ENCODE peak calls at places on chromosomes 1 and 21, in ten cellular contexts. K, F, Z, R, U, S, L, W, P and H are unnamed samples.

GRCh38 chr1:18320051-18320450 is 160.7 kb upstream of the KLHDC7A start:
- DNase-seq in K (no peak), F (no peak), Z (no peak), R (no peak), U (no peak), S (no peak), L (no peak), W (no peak), P (no peak), H (no peak)

GRCh38 chr1:161068306-161069200 is 1.1 kb downstream of the ARHGAP30 start:
- DNase-seq in K (peak), F (no peak), Z (peak), R (no peak), U (peak), S (no peak), L (peak), W (no peak), P (peak), H (peak)

GRCh38 chr1:55369474-55369873 is 154.3 kb upstream of the USP24 start:
- DNase-seq in K (no peak), F (no peak), Z (no peak), R (peak), U (no peak), S (peak), L (no peak), W (no peak), P (no peak), H (no peak)

GRCh38 chr1:225477296-225477911 is 49.6 kb upstream of the LBR start:
- DNase-seq in K (no peak), F (no peak), Z (no peak), R (no peak), U (no peak), S (no peak), L (no peak), W (no peak), P (no peak), H (no peak)

GRCh38 chr1:163320891-163321290 is 863 bp upstream of the NUF2 start:
- DNase-seq in K (no peak), F (peak), Z (no peak), R (no peak), U (no peak), S (no peak), L (peak), W (no peak), P (no peak), H (no peak)

GRCh38 chr1:183058835-183059234 is 35.6 kb downstream of the LAMC1 start:
- DNase-seq in K (no peak), F (no peak), Z (no peak), R (no peak), U (no peak), S (peak), L (no peak), W (no peak), P (no peak), H (no peak)

GRCh38 chr21:33434770-33435360 is 31.7 kb downstream of the IFNGR2 start:
- DNase-seq in K (no peak), F (no peak), Z (no peak), R (peak), U (no peak), S (peak), L (no peak), W (peak), P (peak), H (no peak)

GRCh38 chr1:222263791-222264190 is 284.1 kb downstream of the HHIPL2 start:
- DNase-seq in K (no peak), F (no peak), Z (no peak), R (no peak), U (no peak), S (no peak), L (no peak), W (no peak), P (no peak), H (no peak)

GRCh38 chr1:65079941-65080340 is 68.1 kb upstream of the AK4 start:
- DNase-seq in K (no peak), F (no peak), Z (no peak), R (no peak), U (no peak), S (peak), L (no peak), W (no peak), P (no peak), H (no peak)

GRCh38 chr1:1144843-1145546 is 28.7 kb upstream of the TTLL10 start:
- DNase-seq in K (no peak), F (no peak), Z (no peak), R (no peak), U (no peak), S (no peak), L (no peak), W (no peak), P (no peak), H (no peak)

GRCh38 chr1:234627009-234627950 is 17.3 kb upstream of the IRF2BP2 start:
- DNase-seq in K (no peak), F (no peak), Z (no peak), R (no peak), U (no peak), S (no peak), L (no peak), W (no peak), P (no peak), H (no peak)

GRCh38 chr1:44609412-44609767 is 64.9 kb downstream of the TMEM53 start:
- DNase-seq in K (no peak), F (peak), Z (peak), R (no peak), U (peak), S (peak), L (peak), W (no peak), P (no peak), H (no peak)

GRCh38 chr1:183905497-183905896 is 100.6 kb downstream of the RGL1 start:
- DNase-seq in K (no peak), F (no peak), Z (no peak), R (no peak), U (no peak), S (no peak), L (no peak), W (no peak), P (no peak), H (no peak)

GRCh38 chr1:26161408-26162219 is 2.7 kb downstream of the FAM110D start:
- DNase-seq in K (no peak), F (peak), Z (peak), R (no peak), U (peak), S (no peak), L (peak), W (no peak), P (no peak), H (no peak)

GRCh38 chr1:200895448-200895799 is 724 bp downstream of the INAVA start:
- DNase-seq in K (no peak), F (no peak), Z (no peak), R (no peak), U (no peak), S (no peak), L (no peak), W (no peak), P (no peak), H (no peak)

GRCh38 chr1:220776725-220777326 is 9.9 kb upstream of the MTARC1 start:
- DNase-seq in K (peak), F (peak), Z (peak), R (peak), U (peak), S (peak), L (peak), W (no peak), P (peak), H (peak)

GRCh38 chr1:115564201-115564600 is 77.6 kb upstream of the VANGL1 start:
- DNase-seq in K (no peak), F (peak), Z (no peak), R (no peak), U (no peak), S (no peak), L (peak), W (no peak), P (no peak), H (no peak)

GRCh38 chr1:201721131-201722049 is 107.6 kb upstream of the IPO9 start:
- DNase-seq in K (no peak), F (no peak), Z (no peak), R (no peak), U (no peak), S (peak), L (no peak), W (no peak), P (no peak), H (no peak)

GRCh38 chr1:36096500-36097412 is 8.1 kb downstream of the ADPRS start:
- DNase-seq in K (no peak), F (peak), Z (no peak), R (no peak), U (no peak), S (no peak), L (peak), W (no peak), P (no peak), H (no peak)

GRCh38 chr1:59163268-59164092 is 133.4 kb upstream of the FGGY start:
- DNase-seq in K (no peak), F (no peak), Z (no peak), R (no peak), U (no peak), S (peak), L (no peak), W (no peak), P (no peak), H (no peak)

GRCh38 chr1:29689372-29690030 is 453.2 kb downstream of the PTPRU start:
- DNase-seq in K (no peak), F (no peak), Z (peak), R (no peak), U (no peak), S (no peak), L (peak), W (no peak), P (no peak), H (no peak)

GRCh38 chr21:35217504-35218060 is 168.5 kb upstream of the RUNX1 start:
- DNase-seq in K (no peak), F (no peak), Z (no peak), R (peak), U (no peak), S (peak), L (peak), W (peak), P (no peak), H (no peak)

GRCh38 chr1:153566414-153567371 is 1.0 kb upstream of the S100A2 start:
- DNase-seq in K (peak), F (peak), Z (peak), R (peak), U (no peak), S (peak), L (peak), W (peak), P (no peak), H (peak)

GRCh38 chr1:117366982-117367768 is at the start of gene MAN1A2:
- DNase-seq in K (peak), F (peak), Z (peak), R (peak), U (peak), S (peak), L (peak), W (no peak), P (peak), H (peak)

GRCh38 chr21:14244911-14245310 is 29.0 kb downstream of the RBM11 start:
- DNase-seq in K (no peak), F (no peak), Z (no peak), R (no peak), U (no peak), S (no peak), L (no peak), W (no peak), P (no peak), H (no peak)

GRCh38 chr1:2091611-2092604 is 41.7 kb downstream of the PRKCZ start:
- DNase-seq in K (peak), F (peak), Z (no peak), R (no peak), U (peak), S (peak), L (peak), W (no peak), P (peak), H (peak)

GRCh38 chr1:214429951-214430742 is 121.3 kb downstream of the PTPN14 start:
- DNase-seq in K (no peak), F (no peak), Z (no peak), R (no peak), U (no peak), S (no peak), L (no peak), W (no peak), P (no peak), H (no peak)

GRCh38 chr1:63967901-63968300 is 194.1 kb downstream of the ROR1 start:
- DNase-seq in K (no peak), F (no peak), Z (no peak), R (no peak), U (no peak), S (no peak), L (no peak), W (no peak), P (no peak), H (no peak)

GRCh38 chr1:205258313-205259176 is 30.8 kb downstream of the TMCC2 start:
- DNase-seq in K (no peak), F (no peak), Z (no peak), R (peak), U (peak), S (peak), L (no peak), W (no peak), P (no peak), H (no peak)